ENCODE peak calls at places on chromosomes 2 and 18, in seven cellular contexts. One of them, this sample, is unnamed.

GRCh38 chr18:59432796-59433195 is 73.7 kb upstream of the LMAN1 start:
- DNase-seq in tibial artery: no peak
- DNase-seq in transverse colon: no peak
- DNase-seq in coronary artery: no peak
- DNase-seq in Caco-2: no peak
- DNase-seq in AG10803: peak; percentile 74
- DNase-seq in prostate gland: no peak
- DNase-seq in this sample: no peak

GRCh38 chr18:11293794-11294193 is 144.4 kb upstream of the PIEZO2 start:
- DNase-seq in transverse colon: no peak
- DNase-seq in Caco-2: no peak
- DNase-seq in tibial artery: no peak
- DNase-seq in prostate gland: no peak
- DNase-seq in AG10803: no peak
- DNase-seq in coronary artery: no peak
- DNase-seq in this sample: no peak

GRCh38 chr2:174729797-174730529 is 34.3 kb downstream of the CHRNA1 start:
- DNase-seq in AG10803: peak; percentile 5
- DNase-seq in tibial artery: no peak
- DNase-seq in prostate gland: no peak
- DNase-seq in transverse colon: no peak
- DNase-seq in Caco-2: no peak
- DNase-seq in coronary artery: no peak
- DNase-seq in this sample: peak; percentile 12

GRCh38 chr2:79670198-79670597 is 157.3 kb downstream of the CTNNA2 start:
- DNase-seq in tibial artery: no peak
- DNase-seq in prostate gland: no peak
- DNase-seq in transverse colon: no peak
- DNase-seq in coronary artery: no peak
- DNase-seq in Caco-2: peak; percentile 54
- DNase-seq in AG10803: no peak
- DNase-seq in this sample: no peak

GRCh38 chr2:79876430-79876829 is 363.6 kb downstream of the CTNNA2 start:
- DNase-seq in AG10803: peak; percentile 3
- DNase-seq in Caco-2: peak; percentile 11
- DNase-seq in prostate gland: no peak
- DNase-seq in tibial artery: no peak
- DNase-seq in transverse colon: no peak
- DNase-seq in coronary artery: no peak
- DNase-seq in this sample: no peak

GRCh38 chr2:13001408-13001807 is 284.7 kb downstream of the TRIB2 start:
- DNase-seq in Caco-2: no peak
- DNase-seq in coronary artery: no peak
- DNase-seq in AG10803: no peak
- DNase-seq in transverse colon: no peak
- DNase-seq in tibial artery: no peak
- DNase-seq in prostate gland: no peak
- DNase-seq in this sample: no peak

GRCh38 chr2:857937-858336 is 92.7 kb upstream of the SNTG2 start:
- DNase-seq in prostate gland: no peak
- DNase-seq in tibial artery: no peak
- DNase-seq in transverse colon: no peak
- DNase-seq in AG10803: no peak
- DNase-seq in coronary artery: peak; percentile 22
- DNase-seq in Caco-2: no peak
- DNase-seq in this sample: no peak

GRCh38 chr2:56292966-56293365 is 109.2 kb downstream of the CCDC85A start:
- DNase-seq in Caco-2: no peak
- DNase-seq in tibial artery: no peak
- DNase-seq in AG10803: peak; percentile 69
- DNase-seq in transverse colon: no peak
- DNase-seq in coronary artery: no peak
- DNase-seq in prostate gland: no peak
- DNase-seq in this sample: no peak

GRCh38 chr2:24816884-24817283 is 23.7 kb downstream of the CENPO start:
- DNase-seq in coronary artery: no peak
- DNase-seq in prostate gland: no peak
- DNase-seq in Caco-2: no peak
- DNase-seq in tibial artery: no peak
- DNase-seq in AG10803: peak; percentile 66
- DNase-seq in transverse colon: no peak
- DNase-seq in this sample: peak; percentile 85

GRCh38 chr2:46972438-46972837 is 56.8 kb upstream of the MCFD2 start:
- DNase-seq in tibial artery: no peak
- DNase-seq in Caco-2: no peak
- DNase-seq in transverse colon: no peak
- DNase-seq in AG10803: no peak
- DNase-seq in coronary artery: no peak
- DNase-seq in prostate gland: no peak
- DNase-seq in this sample: no peak

GRCh38 chr2:160889439-160889838 is 270.8 kb upstream of the TANK start:
- DNase-seq in coronary artery: no peak
- DNase-seq in transverse colon: no peak
- DNase-seq in AG10803: no peak
- DNase-seq in Caco-2: no peak
- DNase-seq in prostate gland: no peak
- DNase-seq in tibial artery: no peak
- DNase-seq in this sample: no peak

GRCh38 chr18:50629148-50629631 is 69.3 kb downstream of the MAPK4 start:
- DNase-seq in tibial artery: peak; percentile 38
- DNase-seq in prostate gland: peak; percentile 74
- DNase-seq in Caco-2: no peak
- DNase-seq in coronary artery: no peak
- DNase-seq in transverse colon: no peak
- DNase-seq in AG10803: no peak
- DNase-seq in this sample: no peak

GRCh38 chr18:77320960-77321559 is 71.4 kb downstream of the GALR1 start:
- DNase-seq in transverse colon: no peak
- DNase-seq in tibial artery: no peak
- DNase-seq in Caco-2: no peak
- DNase-seq in coronary artery: no peak
- DNase-seq in prostate gland: no peak
- DNase-seq in AG10803: no peak
- DNase-seq in this sample: no peak

GRCh38 chr2:128472789-128473174 is 154.1 kb upstream of the HS6ST1 start:
- DNase-seq in AG10803: peak; percentile 73
- DNase-seq in coronary artery: no peak
- DNase-seq in Caco-2: no peak
- DNase-seq in transverse colon: no peak
- DNase-seq in tibial artery: no peak
- DNase-seq in prostate gland: no peak
- DNase-seq in this sample: no peak

GRCh38 chr2:11914455-11914854 is 168.0 kb downstream of the LPIN1 start:
- DNase-seq in Caco-2: no peak
- DNase-seq in transverse colon: no peak
- DNase-seq in coronary artery: no peak
- DNase-seq in tibial artery: no peak
- DNase-seq in AG10803: peak; percentile 7
- DNase-seq in prostate gland: no peak
- DNase-seq in this sample: peak; percentile 44

GRCh38 chr2:96203130-96204028 is 5.2 kb downstream of the STARD7 start:
- DNase-seq in AG10803: no peak
- DNase-seq in transverse colon: no peak
- DNase-seq in prostate gland: no peak
- DNase-seq in Caco-2: no peak
- DNase-seq in tibial artery: no peak
- DNase-seq in coronary artery: no peak
- DNase-seq in this sample: no peak

GRCh38 chr2:164661349-164661748 is 40.1 kb upstream of the GRB14 start:
- DNase-seq in AG10803: peak; percentile 48
- DNase-seq in tibial artery: no peak
- DNase-seq in prostate gland: no peak
- DNase-seq in Caco-2: no peak
- DNase-seq in transverse colon: no peak
- DNase-seq in coronary artery: no peak
- DNase-seq in this sample: peak; percentile 71

GRCh38 chr2:127025357-127026062 is 81.4 kb downstream of the BIN1 start:
- DNase-seq in coronary artery: peak; percentile 75
- DNase-seq in prostate gland: no peak
- DNase-seq in tibial artery: peak; percentile 72
- DNase-seq in transverse colon: peak; percentile 78
- DNase-seq in AG10803: peak; percentile 56
- DNase-seq in Caco-2: peak; percentile 72
- DNase-seq in this sample: peak; percentile 81

GRCh38 chr2:214853906-214854305 is 44.4 kb upstream of the BARD1 start:
- DNase-seq in tibial artery: no peak
- DNase-seq in transverse colon: no peak
- DNase-seq in AG10803: no peak
- DNase-seq in coronary artery: no peak
- DNase-seq in Caco-2: no peak
- DNase-seq in prostate gland: no peak
- DNase-seq in this sample: no peak

GRCh38 chr2:219406861-219407230 is 11.3 kb upstream of the DES start:
- DNase-seq in tibial artery: peak; percentile 76
- DNase-seq in coronary artery: peak; percentile 90
- DNase-seq in Caco-2: no peak
- DNase-seq in transverse colon: peak; percentile 60
- DNase-seq in prostate gland: no peak
- DNase-seq in AG10803: peak; percentile 96
- DNase-seq in this sample: peak; percentile 90

GRCh38 chr2:187224989-187225388 is 223.1 kb downstream of the CALCRL start:
- DNase-seq in coronary artery: no peak
- DNase-seq in Caco-2: no peak
- DNase-seq in AG10803: no peak
- DNase-seq in prostate gland: no peak
- DNase-seq in tibial artery: no peak
- DNase-seq in transverse colon: no peak
- DNase-seq in this sample: no peak

GRCh38 chr2:100786297-100786658 is 33.7 kb upstream of the NPAS2 start:
- DNase-seq in prostate gland: peak; percentile 92
- DNase-seq in coronary artery: no peak
- DNase-seq in transverse colon: peak; percentile 31
- DNase-seq in tibial artery: peak; percentile 35
- DNase-seq in AG10803: peak; percentile 86
- DNase-seq in Caco-2: no peak
- DNase-seq in this sample: peak; percentile 91

GRCh38 chr2:17800693-17801458 is 15.4 kb upstream of the MSGN1 start:
- DNase-seq in transverse colon: peak; percentile 75
- DNase-seq in AG10803: no peak
- DNase-seq in Caco-2: no peak
- DNase-seq in prostate gland: peak; percentile 52
- DNase-seq in coronary artery: no peak
- DNase-seq in tibial artery: no peak
- DNase-seq in this sample: no peak

GRCh38 chr2:134154269-134154668 is 99.6 kb upstream of the MGAT5 start:
- DNase-seq in coronary artery: no peak
- DNase-seq in transverse colon: peak; percentile 37
- DNase-seq in Caco-2: no peak
- DNase-seq in tibial artery: peak; percentile 25
- DNase-seq in prostate gland: no peak
- DNase-seq in AG10803: no peak
- DNase-seq in this sample: no peak

GRCh38 chr2:230749111-230749510 is 36.5 kb downstream of the CAB39 start:
- DNase-seq in AG10803: peak; percentile 53
- DNase-seq in tibial artery: no peak
- DNase-seq in coronary artery: no peak
- DNase-seq in Caco-2: no peak
- DNase-seq in prostate gland: no peak
- DNase-seq in transverse colon: no peak
- DNase-seq in this sample: peak; percentile 23
- H3K4me3 ChIP-seq in AG10803: no peak overlapping the region
- H3K4me3 ChIP-seq in tibial artery: no peak overlapping the region
- H3K4me3 ChIP-seq in coronary artery: no peak overlapping the region
- H3K4me3 ChIP-seq in Caco-2: no peak overlapping the region
- H3K4me3 ChIP-seq in prostate gland: no peak overlapping the region
- H3K4me3 ChIP-seq in transverse colon: no peak overlapping the region
- H3K4me3 ChIP-seq in this sample: no peak overlapping the region

DNA sequence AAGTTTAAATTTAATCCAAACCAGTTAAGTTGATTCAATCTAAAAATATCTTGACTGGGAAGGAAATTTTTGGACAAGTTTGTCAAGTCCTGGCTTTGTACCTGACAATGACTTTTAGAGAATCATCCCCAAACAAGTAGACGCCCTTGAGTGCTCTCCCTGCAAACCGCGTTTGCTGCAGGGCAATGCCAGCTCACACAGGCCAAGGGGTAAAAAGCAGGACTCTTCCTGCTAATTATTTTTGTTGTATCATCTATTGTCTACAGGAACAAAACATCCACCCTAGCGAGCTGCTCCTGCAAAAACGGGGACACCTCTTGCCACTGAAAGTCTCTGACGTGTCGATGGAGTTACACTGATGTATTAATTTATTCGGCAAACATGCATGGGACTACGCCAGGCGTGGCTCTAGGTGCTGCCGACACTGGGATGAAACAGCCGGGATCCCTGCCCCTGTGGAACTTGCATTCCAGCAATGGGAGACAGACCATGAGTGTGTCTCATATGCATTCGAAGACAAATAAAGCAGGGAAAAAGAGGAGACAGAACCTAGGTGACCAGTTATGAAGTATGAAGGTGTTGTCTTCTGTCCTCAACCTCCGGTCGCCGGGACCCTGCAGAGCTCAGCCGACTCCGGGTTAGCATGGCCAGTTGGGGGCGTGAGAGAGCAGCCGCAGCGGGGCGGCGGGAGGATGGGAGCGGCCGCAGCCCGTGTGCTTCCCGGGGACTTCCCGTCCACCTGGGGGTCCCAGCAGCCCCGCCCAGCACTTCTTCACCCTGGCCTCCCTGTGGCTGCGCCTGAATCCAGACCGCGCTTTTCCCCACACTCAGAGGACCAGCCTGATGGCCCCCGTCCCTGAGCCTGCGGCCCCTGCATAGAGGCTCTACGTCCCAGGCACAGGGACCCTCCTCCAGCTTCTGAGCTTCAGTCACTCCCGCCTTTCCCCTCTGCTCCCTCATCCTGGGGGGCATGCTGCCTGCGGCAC is 11.2 kb downstream of the ID2 start:
- DNase-seq in Caco-2: peak; percentile 26
- DNase-seq in transverse colon: peak; percentile 62
- DNase-seq in AG10803: no peak
- DNase-seq in tibial artery: no peak
- DNase-seq in coronary artery: no peak
- DNase-seq in prostate gland: no peak
- DNase-seq in this sample: peak; percentile 10
- TF ChIP-seq CTCF in Caco-2: no peak
- TF ChIP-seq CTCF in transverse colon: peak; percentile 64
- TF ChIP-seq CTCF in AG10803: peak; percentile 38
- TF ChIP-seq CTCF in tibial artery: no peak
- TF ChIP-seq CTCF in coronary artery: no peak
- TF ChIP-seq CTCF in prostate gland: peak; percentile 28
- TF ChIP-seq CTCF in this sample: peak; percentile 68

GRCh38 chr18:13800505-13801259 is 23.3 kb upstream of the MC5R start:
- DNase-seq in transverse colon: peak; percentile 79
- DNase-seq in tibial artery: peak; percentile 49
- DNase-seq in AG10803: peak; percentile 27
- DNase-seq in prostate gland: peak; percentile 65
- DNase-seq in Caco-2: peak; percentile 84
- DNase-seq in coronary artery: no peak
- DNase-seq in this sample: peak; percentile 51
- H3K4me3 ChIP-seq in transverse colon: peak overlapping the region; percentile 37
- H3K4me3 ChIP-seq in tibial artery: peak overlapping the region; percentile 37
- H3K4me3 ChIP-seq in AG10803: no peak overlapping the region
- H3K4me3 ChIP-seq in prostate gland: no peak overlapping the region
- H3K4me3 ChIP-seq in Caco-2: peak overlapping the region; percentile 27
- H3K4me3 ChIP-seq in coronary artery: peak overlapping the region; percentile 60
- H3K4me3 ChIP-seq in this sample: peak overlapping the region; percentile 9

DNA sequence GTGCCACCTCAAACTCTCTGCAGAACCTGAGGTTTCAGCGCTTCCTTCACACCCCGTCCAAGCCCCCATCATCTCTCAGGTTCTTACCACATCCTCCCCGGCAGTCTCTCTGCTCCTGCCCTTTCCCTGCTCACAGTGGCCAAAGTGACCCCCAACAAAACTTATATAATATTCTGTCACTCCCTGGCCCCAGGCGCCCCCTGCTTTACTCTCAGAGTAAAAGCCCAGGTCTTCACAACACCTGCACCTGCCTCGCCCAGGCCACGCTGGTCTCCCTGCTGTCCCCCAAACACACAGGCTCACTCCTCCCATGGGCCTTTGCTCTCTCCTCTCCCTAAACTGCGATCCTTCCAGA is 6.4 kb downstream of the ITGB1BP1 start:
- DNase-seq in tibial artery: no peak
- DNase-seq in AG10803: no peak
- DNase-seq in coronary artery: no peak
- DNase-seq in Caco-2: no peak
- DNase-seq in prostate gland: no peak
- DNase-seq in transverse colon: no peak
- DNase-seq in this sample: no peak
- TF ChIP-seq CTCF in tibial artery: no peak
- TF ChIP-seq CTCF in AG10803: no peak
- TF ChIP-seq CTCF in coronary artery: no peak
- TF ChIP-seq CTCF in Caco-2: no peak
- TF ChIP-seq CTCF in prostate gland: no peak
- TF ChIP-seq CTCF in transverse colon: no peak
- TF ChIP-seq CTCF in this sample: no peak